ENCODE peak calls at places on chromosomes 2 and 18, in nine cellular contexts. H, D, R, U, X, M, L, N and S are unnamed samples.

GRCh38 chr2:70118798-70119454 is 31.6 kb downstream of the PCBP1 start:
- DNase-seq in H (no peak), D (no peak), R (no peak), U (no peak), X (peak; percentile 86), M (peak; percentile 52), L (no peak), N (no peak), S (no peak)

GRCh38 chr2:232236200-232236599 is 142.4 kb upstream of the ALPP start:
- DNase-seq in H (no peak), D (no peak), R (no peak), U (no peak), X (peak; percentile 22), M (no peak), L (peak; percentile 17), N (no peak), S (no peak)

GRCh38 chr18:77321823-77322805 is 72.5 kb downstream of the GALR1 start:
- DNase-seq in H (no peak), D (peak; percentile 72), R (no peak), U (no peak), X (no peak), M (no peak), L (no peak), N (no peak), S (no peak)

GRCh38 chr18:37539236-37539635 is 26.4 kb downstream of the CELF4 start:
- DNase-seq in H (no peak), D (no peak), R (no peak), U (no peak), X (no peak), M (no peak), L (no peak), N (no peak), S (no peak)

GRCh38 chr2:18487266-18487665 is 73.2 kb downstream of the RDH14 start:
- DNase-seq in H (no peak), D (no peak), R (no peak), U (no peak), X (no peak), M (no peak), L (no peak), N (no peak), S (no peak)

GRCh38 chr2:241853651-241854341 is 4.9 kb downstream of the PDCD1 start:
- DNase-seq in H (no peak), D (no peak), R (no peak), U (no peak), X (no peak), M (no peak), L (no peak), N (peak; percentile 51), S (no peak)

GRCh38 chr2:128466377-128467175 is 147.9 kb upstream of the HS6ST1 start:
- DNase-seq in H (peak; percentile 49), D (peak; percentile 91), R (no peak), U (no peak), X (peak; percentile 35), M (peak; percentile 48), L (no peak), N (no peak), S (no peak)

GRCh38 chr2:168165418-168165817 is 82.0 kb downstream of the STK39 start:
- DNase-seq in H (no peak), D (no peak), R (no peak), U (no peak), X (no peak), M (no peak), L (peak; percentile 46), N (no peak), S (no peak)

GRCh38 chr2:26767894-26768487 is 3.9 kb downstream of the SLC35F6 start:
- DNase-seq in H (no peak), D (no peak), R (no peak), U (no peak), X (no peak), M (no peak), L (no peak), N (no peak), S (no peak)

GRCh38 chr2:81894451-81894990 is 1590.0 kb upstream of the LRRTM1 start:
- DNase-seq in H (no peak), D (no peak), R (no peak), U (no peak), X (no peak), M (no peak), L (no peak), N (no peak), S (no peak)

GRCh38 chr2:219206442-219207253 is at the start of gene ZFAND2B:
- DNase-seq in H (peak; percentile 84), D (peak; percentile 97), R (peak; percentile 95), U (peak; percentile 91), X (peak; percentile 97), M (peak; percentile 95), L (peak; percentile 90), N (peak; percentile 93), S (peak; percentile 94)

GRCh38 chr18:70135604-70136003 is 69.9 kb downstream of the RTTN start:
- DNase-seq in H (no peak), D (no peak), R (no peak), U (no peak), X (no peak), M (no peak), L (no peak), N (no peak), S (no peak)

GRCh38 chr2:105373344-105373781 is 25.5 kb downstream of the FHL2 start:
- DNase-seq in H (peak; percentile 22), D (no peak), R (no peak), U (no peak), X (no peak), M (no peak), L (peak; percentile 42), N (no peak), S (no peak)

GRCh38 chr2:208783184-208783583 is 376.6 kb downstream of the PTH2R start:
- DNase-seq in H (no peak), D (no peak), R (no peak), U (no peak), X (no peak), M (no peak), L (no peak), N (no peak), S (no peak)

GRCh38 chr2:198168651-198169050 is 364.3 kb downstream of the PLCL1 start:
- DNase-seq in H (no peak), D (no peak), R (no peak), U (no peak), X (no peak), M (no peak), L (peak; percentile 10), N (no peak), S (no peak)

GRCh38 chr18:48943333-48943732 is 7.4 kb downstream of the SMAD7 start:
- DNase-seq in H (no peak), D (no peak), R (no peak), U (no peak), X (no peak), M (no peak), L (no peak), N (no peak), S (no peak)

GRCh38 chr18:3075491-3075890 is 62.5 kb upstream of the LPIN2 start:
- DNase-seq in H (no peak), D (no peak), R (no peak), U (no peak), X (no peak), M (no peak), L (no peak), N (no peak), S (no peak)

GRCh38 chr2:52386433-52386832 is 1354.5 kb upstream of the NRXN1 start:
- DNase-seq in H (no peak), D (no peak), R (no peak), U (no peak), X (no peak), M (no peak), L (no peak), N (no peak), S (no peak)